ENCODE peak calls at places on chromosome 6, in eight cellular contexts. V is activated CD4-positive, CD25-positive, alpha-beta regulatory T cell; T is stimulated activated CD4-positive, alpha-beta T cell treated with anti-CD3 and anti-CD28 coated beads, Interleukin-1b, Interleukin-23, amount 100 ng/mL, for 1 hour; N is stomach; J is stimulated activated naive CD8-positive, alpha-beta T cell treated with anti-CD3 and anti-CD28 coated beads, Interleukin-15, Interleukin-2, amounts not matched to agents 100 U/mL and 50 U/mL, for 24 hours; L is C1 segment of cervical spinal cord; I is kidney tubule cell; P is WTC11. U is an unnamed sample.
A peak's percentile ranks its signal among the peaks of the same experiment; 100 is the strongest.

GRCh38 chr6:17178754-17179153 is 76.9 kb downstream of the STMND1 start:
- DNase-seq in V (no peak), T (no peak), N (no peak), J (no peak), L (peak; percentile 92), I (no peak), P (no peak), U (no peak)

GRCh38 chr6:46704562-46704961 is 16.9 kb downstream of the TDRD6 start:
- DNase-seq in V (no peak), T (no peak), N (no peak), J (no peak), L (peak; percentile 4), I (peak; percentile 61), P (no peak), U (no peak)

GRCh38 chr6:156880913-156881312 is 103.7 kb downstream of the ARID1B start:
- DNase-seq in V (no peak), T (no peak), N (peak; percentile 43), J (no peak), L (peak; percentile 44), I (no peak), P (no peak), U (no peak)

GRCh38 chr6:41174610-41175009 is 11.7 kb upstream of the TREM2 start:
- DNase-seq in V (no peak), T (no peak), N (no peak), J (no peak), L (no peak), I (no peak), P (no peak), U (no peak)

GRCh38 chr6:30915591-30915946 is 1.5 kb downstream of the VARS2 start:
- DNase-seq in V (no peak), T (no peak), N (no peak), J (no peak), L (peak; percentile 46), I (peak; percentile 83), P (peak; percentile 29), U (no peak)

GRCh38 chr6:161486326-161486725 is 212.5 kb upstream of the AGPAT4 start:
- DNase-seq in V (no peak), T (no peak), N (no peak), J (no peak), L (no peak), I (peak; percentile 89), P (no peak), U (no peak)

GRCh38 chr6:121851056-121851455 is 415.6 kb downstream of the GJA1 start:
- DNase-seq in V (no peak), T (no peak), N (no peak), J (no peak), L (no peak), I (no peak), P (peak; percentile 45), U (no peak)

GRCh38 chr6:63788569-63788968 is 153.0 kb downstream of the PHF3 start:
- DNase-seq in V (no peak), T (no peak), N (no peak), J (no peak), L (no peak), I (no peak), P (no peak), U (no peak)

GRCh38 chr6:155106456-155107107 is 111.5 kb downstream of the TIAM2 start:
- DNase-seq in V (no peak), T (no peak), N (no peak), J (peak; percentile 21), L (no peak), I (no peak), P (no peak), U (no peak)

GRCh38 chr6:52286798-52287432 is 2.4 kb upstream of the MCM3 start:
- DNase-seq in V (peak; percentile 24), T (peak; percentile 35), N (peak; percentile 78), J (peak; percentile 82), L (peak; percentile 16), I (peak; percentile 71), P (peak; percentile 74), U (no peak)

U was measured in uterus.